ENCODE peak calls at places on chromosome 20, in nine cellular contexts. W is activated T-helper 1 cell treated with anti-CD3 and anti-CD28 coated beads, Interleukin-12 subunit alpha, Interleukin-12 subunit beta, Interleukin-2, Interleukin-4 antibody, amounts not matched to agents 30 ng/mL and 10 ng/mL and 1 ng/mL, durations not matched to agents 14 hours and 24 hours and 36 hours; T is mesenteric fat pad; O is astrocyte of the spinal cord; D is effector CD4-positive, alpha-beta T cell; Q is right cardiac atrium; U is germinal center; L is activated T-cell treated with anti-CD3 and anti-CD28 coated beads, Interleukin-2, amount 50 U/mL, for 72 hours; M is aorta. A is an unnamed sample.

GRCh38 chr20:52684911-52685310 is 287.2 kb upstream of the TSHZ2 start:
- DNase-seq in W (no peak), T (no peak), O (no peak), D (no peak), Q (no peak), U (no peak), L (no peak), M (no peak), A (no peak)

GRCh38 chr20:48282591-48283228 is 497.4 kb upstream of the SULF2 start:
- DNase-seq in W (no peak), T (no peak), O (no peak), D (no peak), Q (no peak), U (peak), L (no peak), M (no peak), A (no peak)

GRCh38 chr20:45407067-45407745 is 883 bp upstream of the DBNDD2 start:
- DNase-seq in W (no peak), T (no peak), O (peak), D (no peak), Q (peak), U (no peak), L (peak), M (peak), A (no peak)

GRCh38 chr20:10172998-10173655 is 45.5 kb upstream of the SNAP25 start:
- DNase-seq in W (no peak), T (no peak), O (no peak), D (no peak), Q (no peak), U (no peak), L (no peak), M (no peak), A (no peak)

GRCh38 chr20:61422636-61423425 is 170.8 kb downstream of the CDH4 start:
- DNase-seq in W (no peak), T (no peak), O (no peak), D (no peak), Q (no peak), U (no peak), L (no peak), M (no peak), A (no peak)

GRCh38 chr20:438581-439469 is 23.5 kb downstream of the TBC1D20 start:
- DNase-seq in W (peak), T (peak), O (no peak), D (peak), Q (no peak), U (no peak), L (peak), M (peak), A (peak)

GRCh38 chr20:32036716-32037355 is 15.2 kb upstream of the HCK start:
- DNase-seq in W (no peak), T (no peak), O (peak), D (no peak), Q (no peak), U (no peak), L (no peak), M (no peak), A (no peak)

GRCh38 chr20:63557481-63557891 is 3.5 kb downstream of the FNDC11 start:
- DNase-seq in W (no peak), T (no peak), O (no peak), D (no peak), Q (no peak), U (no peak), L (no peak), M (no peak), A (no peak)

GRCh38 chr20:1803216-1804128 is 91.7 kb upstream of the SIRPA start:
- DNase-seq in W (no peak), T (no peak), O (peak), D (no peak), Q (peak), U (peak), L (peak), M (peak), A (peak)

GRCh38 chr20:44072381-44072780 is 114.6 kb downstream of the JPH2 start:
- DNase-seq in W (no peak), T (peak), O (no peak), D (no peak), Q (no peak), U (no peak), L (no peak), M (no peak), A (no peak)